ENCODE peak calls at places on chromosome 20, in five cellular contexts. U, C, Q, S and O are unnamed samples.

GRCh38 chr20:38343107-38343797 is 3.0 kb upstream of the LBP start:
- DNase-seq in S (no peak), C (no peak), U (no peak), Q (no peak), O (peak)

GRCh38 chr20:63574829-63575720 is 1.0 kb upstream of the HELZ2 start:
- DNase-seq in S (no peak), C (no peak), Q (no peak), U (no peak), O (no peak)

GRCh38 chr20:34579936-34580587 is 21.5 kb downstream of the MAP1LC3A start:
- DNase-seq in C (no peak), S (no peak), U (peak), Q (no peak), O (no peak)

GRCh38 chr20:31712564-31713311 is 9.9 kb downstream of the BCL2L1 start:
- DNase-seq in Q (peak), C (peak), S (no peak), U (peak), O (peak)

GRCh38 chr20:58696411-58696961 is 3.9 kb downstream of the NPEPL1 start:
- DNase-seq in C (no peak), S (no peak), U (no peak), Q (no peak), O (no peak)

GRCh38 chr20:63552481-63553249 is 1.3 kb upstream of the FNDC11 start:
- DNase-seq in U (no peak), Q (no peak), C (no peak), S (peak), O (no peak)

GRCh38 chr20:33915726-33916331 is 77.9 kb upstream of the RALY start:
- DNase-seq in Q (no peak), U (no peak), S (peak), C (peak), O (peak)

GRCh38 chr20:61621381-61621780 is 369.3 kb downstream of the CDH4 start:
- DNase-seq in S (no peak), U (no peak), C (no peak), Q (no peak), O (no peak)

GRCh38 chr20:8399963-8400362 is 267.9 kb downstream of the PLCB1 start:
- DNase-seq in S (no peak), U (no peak), Q (no peak), C (no peak), O (no peak)

GRCh38 chr20:40865095-40865494 is 163.5 kb upstream of the TOP1 start:
- DNase-seq in S (no peak), U (no peak), C (no peak), Q (no peak), O (peak)

GRCh38 chr20:59925894-59926293 is 7.5 kb downstream of the SYCP2 start:
- DNase-seq in C (no peak), S (no peak), Q (no peak), U (no peak), O (no peak)

GRCh38 chr20:17457064-17457463 is 74.1 kb downstream of the BFSP1 start:
- DNase-seq in Q (no peak), S (no peak), U (no peak), C (no peak), O (no peak)

GRCh38 chr20:57480444-57481152 is 44.3 kb downstream of the CTCFL start:
- DNase-seq in Q (no peak), U (no peak), C (no peak), S (no peak), O (no peak)

GRCh38 chr20:13119583-13119982 is 101.5 kb upstream of the ISM1 start:
- DNase-seq in Q (no peak), S (peak), U (peak), C (no peak), O (peak)

GRCh38 chr20:1941226-1941625 is 46.0 kb downstream of the SIRPA start:
- DNase-seq in U (peak), C (no peak), Q (no peak), S (no peak), O (no peak)

GRCh38 chr20:47318027-47318595 is 38.4 kb downstream of the ZMYND8 start:
- DNase-seq in C (no peak), Q (no peak), U (peak), S (no peak), O (no peak)

GRCh38 chr20:12699374-12700228 is 309.2 kb upstream of the SPTLC3 start:
- DNase-seq in Q (no peak), C (no peak), U (no peak), S (no peak), O (no peak)

GRCh38 chr20:32569380-32570305 is 15.5 kb downstream of the NOL4L start:
- DNase-seq in C (peak), Q (no peak), S (no peak), U (no peak), O (no peak)

GRCh38 chr20:40685349-40685748 is 3.7 kb downstream of the MAFB start:
- DNase-seq in Q (no peak), S (no peak), C (no peak), U (no peak), O (no peak)

GRCh38 chr20:56943946-56944345 is 314.8 kb downstream of the TFAP2C start:
- DNase-seq in S (no peak), C (no peak), Q (no peak), U (no peak), O (no peak)

GRCh38 chr20:59749293-59749680 is 144.9 kb downstream of the PHACTR3 start:
- DNase-seq in S (no peak), C (no peak), Q (no peak), U (peak), O (no peak)

GRCh38 chr20:58162976-58163375 is 65.5 kb downstream of the ANKRD60 start:
- DNase-seq in C (no peak), U (no peak), Q (no peak), S (no peak), O (no peak)

GRCh38 chr20:37911838-37912273 is 8.9 kb downstream of the VSTM2L start:
- DNase-seq in U (peak), S (no peak), C (no peak), Q (no peak), O (no peak)

GRCh38 chr20:7410150-7410549 is 530.1 kb downstream of the HAO1 start:
- DNase-seq in Q (no peak), C (no peak), U (no peak), S (no peak), O (no peak)

GRCh38 chr20:41392871-41393704 is 26.5 kb upstream of the EMILIN3 start:
- DNase-seq in C (peak), S (no peak), Q (peak), U (no peak), O (peak)

GRCh38 chr20:45111799-45112471 is 3.0 kb downstream of the WFDC5 start:
- DNase-seq in U (peak), C (no peak), Q (no peak), S (no peak), O (no peak)

GRCh38 chr20:46374383-46374782 is 32.0 kb downstream of the ELMO2 start:
- DNase-seq in S (no peak), Q (no peak), U (no peak), C (no peak), O (no peak)

GRCh38 chr20:20051767-20052073 is 546 bp downstream of the CRNKL1 start:
- DNase-seq in C (no peak), S (no peak), U (no peak), Q (no peak), O (no peak)

GRCh38 chr20:53611449-53611894 is 17.8 kb upstream of the ZNF217 start:
- DNase-seq in S (no peak), U (peak), C (no peak), Q (no peak), O (no peak)

GRCh38 chr20:37295001-37295400 is 5.5 kb downstream of the MANBAL start:
- DNase-seq in Q (no peak), S (no peak), C (no peak), U (peak), O (no peak)

GRCh38 chr20:31698803-31699718 is 23.6 kb downstream of the BCL2L1 start:
- DNase-seq in C (no peak), Q (peak), S (no peak), U (peak), O (no peak)

GRCh38 chr20:881051-881820 is 34.9 kb downstream of the ANGPT4 start:
- DNase-seq in U (peak), S (no peak), Q (no peak), C (no peak), O (no peak)

GRCh38 chr20:9506964-9507369 is 7.4 kb upstream of the LAMP5 start:
- DNase-seq in C (no peak), Q (no peak), S (no peak), U (no peak), O (no peak)

GRCh38 chr20:50283370-50283769 is 92.7 kb downstream of the CEBPB start:
- DNase-seq in C (no peak), S (no peak), U (no peak), Q (no peak), O (no peak)

GRCh38 chr20:50284811-50285375 is 94.3 kb downstream of the CEBPB start:
- DNase-seq in C (peak), U (no peak), Q (no peak), S (no peak), O (peak)

GRCh38 chr20:50282592-50283241 is 92.1 kb downstream of the CEBPB start:
- DNase-seq in Q (no peak), U (no peak), C (no peak), S (no peak), O (no peak)

GRCh38 chr20:50285376-50286173 is 94.9 kb downstream of the CEBPB start:
- DNase-seq in Q (no peak), S (no peak), C (no peak), U (peak), O (no peak)

GRCh38 chr20:50283922-50284810 is 93.5 kb downstream of the CEBPB start:
- DNase-seq in U (peak), C (peak), S (no peak), Q (no peak), O (no peak)
- H3K27ac ChIP-seq in U (peak), C (peak), S (no peak), Q (no peak), O (peak)

GRCh38 chr20:21301940-21302644 is 1.0 kb upstream of the XRN2 start:
- DNase-seq in U (no peak), S (no peak), Q (no peak), C (no peak), O (no peak)
- H3K27ac ChIP-seq in U (peak), S (no peak), Q (peak), C (no peak), O (peak)

GRCh38 chr20:25361287-25361683 is 29.4 kb downstream of the ABHD12 start:
- DNase-seq in S (no peak), U (peak), C (no peak), Q (no peak), O (no peak)
- H3K27ac ChIP-seq in S (no peak), U (peak), C (no peak), Q (peak), O (no peak)

GRCh38 chr20:25058797-25059486 is 1.0 kb upstream of the ACSS1 start:
- DNase-seq in C (peak), Q (no peak), U (no peak), S (no peak), O (no peak)

GRCh38 chr20:25058051-25058796 is at the start of gene ACSS1:
- DNase-seq in C (peak), U (peak), Q (peak), S (peak), O (peak)

GRCh38 chr20:25059487-25059820 is 1.5 kb upstream of the ACSS1 start:
- DNase-seq in U (no peak), S (no peak), C (no peak), Q (no peak), O (no peak)

GRCh38 chr20:25061103-25061799 is 3.3 kb upstream of the ACSS1 start:
- DNase-seq in S (no peak), U (no peak), C (no peak), Q (no peak), O (no peak)

GRCh38 chr20:25059866-25060465 is 2.0 kb upstream of the ACSS1 start:
- DNase-seq in S (no peak), U (no peak), C (peak), Q (no peak), O (no peak)
- H3K27ac ChIP-seq in S (no peak), U (no peak), C (no peak), Q (no peak), O (peak)

GRCh38 chr20:23103284-23104018 is 17.3 kb upstream of the CD93 start:
- DNase-seq in S (no peak), C (no peak), Q (no peak), U (no peak), O (no peak)

GRCh38 chr20:23101696-23102095 is 15.6 kb upstream of the CD93 start:
- DNase-seq in C (no peak), U (no peak), S (no peak), Q (no peak), O (no peak)

GRCh38 chr20:23105193-23105592 is 19.1 kb upstream of the CD93 start:
- DNase-seq in Q (no peak), U (no peak), S (no peak), C (no peak), O (no peak)

GRCh38 chr20:23108871-23109270 is 22.7 kb upstream of the CD93 start:
- DNase-seq in S (no peak), Q (no peak), U (no peak), C (no peak), O (no peak)

DNA sequence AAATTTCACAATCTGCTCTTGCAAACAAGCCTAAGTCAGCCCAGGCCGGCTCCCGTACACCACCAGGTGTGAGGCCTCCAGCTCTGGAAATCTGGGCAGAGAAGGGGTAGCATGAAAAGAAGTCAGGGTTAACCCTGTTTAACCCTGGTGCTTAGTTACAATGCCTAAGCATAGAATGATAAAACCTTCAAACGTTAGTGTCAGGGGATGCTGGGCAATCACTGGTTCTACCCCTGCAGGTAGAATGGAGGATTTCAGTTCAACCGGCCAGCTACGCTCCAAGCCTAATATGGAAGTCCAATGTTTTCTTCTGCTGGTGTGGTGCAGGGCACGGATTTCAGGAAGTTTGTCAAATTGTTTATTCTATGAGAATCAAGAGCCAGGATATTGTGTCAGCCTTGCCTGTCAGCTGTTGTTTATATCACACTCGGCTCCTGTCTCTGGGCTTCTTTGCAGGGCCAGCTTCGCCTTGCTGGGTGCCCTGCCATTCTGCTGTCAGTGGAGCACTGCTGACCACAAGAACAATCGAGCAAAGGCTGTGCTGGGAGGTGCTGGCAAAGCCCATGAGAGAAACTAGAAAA is 20.2 kb upstream of the CD93 start:
- DNase-seq in U (no peak), S (no peak), C (no peak), Q (no peak), O (peak)
- H3K27ac ChIP-seq in U (no peak), S (no peak), C (peak), Q (no peak), O (peak)

GRCh38 chr20:52015155-52015554 is 176.4 kb downstream of the ZFP64 start:
- DNase-seq in U (peak), C (no peak), S (no peak), Q (no peak), O (no peak)
- H3K27ac ChIP-seq in U (no peak), C (no peak), S (no peak), Q (no peak), O (no peak)

GRCh38 chr20:10719740-10720380 is 46.1 kb upstream of the JAG1 start:
- DNase-seq in S (no peak), U (peak), C (no peak), Q (no peak), O (no peak)
- H3K27ac ChIP-seq in S (no peak), U (no peak), C (peak), Q (no peak), O (no peak)